ENCODE peak calls at places on chromosomes 4 and X, in seven cellular contexts. E is H9, Q is ovary, H is left lung, W is nucleus accumbens, B is hypothalamus, V is tibial nerve. I is an unnamed sample.

GRCh38 chrX:30941898-30942297 is 52.8 kb upstream of the TAB3 start:
- DNase-seq in E (no peak), Q (no peak), H (no peak), W (no peak), B (no peak), V (no peak), I (no peak)

GRCh38 chr4:182111586-182111985 is 131.6 kb upstream of the TENM3 start:
- DNase-seq in E (no peak), Q (no peak), H (no peak), W (no peak), B (no peak), V (no peak), I (no peak)

GRCh38 chr4:165443276-165443675 is 64.5 kb downstream of the CPE start:
- DNase-seq in E (no peak), Q (no peak), H (no peak), W (no peak), B (no peak), V (no peak), I (no peak)

GRCh38 chr4:55491486-55491885 is 55.2 kb downstream of the CLOCK start:
- DNase-seq in E (no peak), Q (no peak), H (no peak), W (no peak), B (no peak), V (no peak), I (no peak)

GRCh38 chr4:167233523-167234387 is 539 bp downstream of the SPOCK3 start:
- DNase-seq in E (peak; percentile 37), Q (no peak), H (peak; percentile 75), W (peak; percentile 67), B (no peak), V (no peak), I (no peak)

GRCh38 chrX:104343408-104344129 is 88.8 kb upstream of the ESX1 start:
- DNase-seq in E (peak; percentile 77), Q (no peak), H (no peak), W (no peak), B (no peak), V (no peak), I (no peak)

GRCh38 chr4:8844976-8845690 is 26.5 kb downstream of the HMX1 start:
- DNase-seq in E (no peak), Q (peak; percentile 4), H (peak; percentile 51), W (no peak), B (no peak), V (peak; percentile 6), I (no peak)

GRCh38 chr4:27278615-27279014 is 418.0 kb downstream of the STIM2 start:
- DNase-seq in E (peak; percentile 46), Q (no peak), H (no peak), W (no peak), B (no peak), V (no peak), I (no peak)

GRCh38 chrX:47619486-47620302 is at the start of gene SYN1:
- DNase-seq in E (peak; percentile 79), Q (peak; percentile 88), H (peak; percentile 92), W (no peak), B (peak; percentile 35), V (peak; percentile 51), I (peak; percentile 52)

GRCh38 chr4:2408401-2408958 is 10.0 kb downstream of the ZFYVE28 start:
- DNase-seq in E (peak; percentile 88), Q (no peak), H (no peak), W (no peak), B (no peak), V (no peak), I (no peak)

GRCh38 chrX:24226176-24226575 is 76.6 kb downstream of the ZFX start:
- DNase-seq in E (no peak), Q (no peak), H (no peak), W (no peak), B (no peak), V (no peak), I (no peak)

GRCh38 chrX:40127052-40127451 is 29.3 kb upstream of the BCOR start:
- DNase-seq in E (no peak), Q (no peak), H (no peak), W (no peak), B (no peak), V (no peak), I (no peak)

GRCh38 chr4:79476196-79476595 is 68.2 kb upstream of the GK2 start:
- DNase-seq in E (no peak), Q (no peak), H (no peak), W (no peak), B (no peak), V (no peak), I (no peak)

GRCh38 chr4:169898095-169898494 is 128.1 kb downstream of the MFAP3L start:
- DNase-seq in E (no peak), Q (no peak), H (no peak), W (no peak), B (no peak), V (no peak), I (no peak)

GRCh38 chr4:8900588-8900987 is 28.9 kb upstream of the HMX1 start:
- DNase-seq in E (no peak), Q (no peak), H (peak; percentile 10), W (no peak), B (no peak), V (no peak), I (no peak)

GRCh38 chrX:44817029-44817428 is 26.8 kb upstream of the DUSP21 start:
- DNase-seq in E (no peak), Q (no peak), H (no peak), W (no peak), B (no peak), V (no peak), I (no peak)

GRCh38 chrX:19007868-19008267 is 24.0 kb upstream of the PHKA2 start:
- DNase-seq in E (no peak), Q (no peak), H (no peak), W (no peak), B (no peak), V (no peak), I (no peak)

GRCh38 chr4:146224331-146224966 is 10.1 kb downstream of the REELD1 start:
- DNase-seq in E (no peak), Q (no peak), H (no peak), W (no peak), B (no peak), V (no peak), I (no peak)

GRCh38 chr4:156778093-156778492 is 193.5 kb downstream of the PDGFC start:
- DNase-seq in E (no peak), Q (no peak), H (no peak), W (no peak), B (no peak), V (no peak), I (no peak)

GRCh38 chr4:66639361-66639760 is 905.9 kb downstream of the CENPC start:
- DNase-seq in E (no peak), Q (no peak), H (no peak), W (no peak), B (no peak), V (no peak), I (no peak)

GRCh38 chr4:176789955-176790354 is 2.8 kb downstream of the VEGFC start:
- DNase-seq in E (no peak), Q (no peak), H (no peak), W (no peak), B (no peak), V (no peak), I (no peak)